ENCODE peak calls at places on chromosomes 7 and 10, in nine cellular contexts. J, P, A, X, T, N, L, G and Q are unnamed samples.

GRCh38 chr10:13882112-13882711 is 295.4 kb downstream of the PRPF18 start:
- DNase-seq in J (no peak), P (peak), A (no peak), X (peak), T (no peak), N (no peak), L (no peak), G (no peak), Q (peak)

GRCh38 chr10:108453166-108453565 is 1288.7 kb upstream of the SORCS1 start:
- DNase-seq in J (no peak), P (no peak), A (no peak), X (no peak), T (no peak), N (no peak), L (no peak), G (no peak), Q (no peak)

GRCh38 chr7:33494473-33494872 is 365.1 kb downstream of the BBS9 start:
- DNase-seq in J (no peak), P (no peak), A (no peak), X (no peak), T (no peak), N (no peak), L (no peak), G (no peak), Q (no peak)

GRCh38 chr10:22308390-22308789 is 7.8 kb upstream of the COMMD3 start:
- DNase-seq in J (no peak), P (no peak), A (no peak), X (no peak), T (no peak), N (no peak), L (no peak), G (no peak), Q (no peak)

GRCh38 chr7:15557186-15557585 is 4.6 kb downstream of the AGMO start:
- DNase-seq in J (no peak), P (no peak), A (no peak), X (no peak), T (no peak), N (no peak), L (no peak), G (no peak), Q (no peak)

GRCh38 chr7:124152859-124153692 is 120.2 kb upstream of the TMEM229A start:
- DNase-seq in J (no peak), P (peak), A (peak), X (no peak), T (no peak), N (no peak), L (no peak), G (peak), Q (no peak)

GRCh38 chr10:451021-451471 is 238.4 kb downstream of the DIP2C start:
- DNase-seq in J (no peak), P (no peak), A (no peak), X (no peak), T (no peak), N (peak), L (no peak), G (peak), Q (no peak)

GRCh38 chr10:33706746-33707145 is 372.3 kb upstream of the NRP1 start:
- DNase-seq in J (no peak), P (no peak), A (no peak), X (no peak), T (no peak), N (no peak), L (no peak), G (no peak), Q (no peak)

GRCh38 chr10:131855396-131855762 is 45.4 kb upstream of the PPP2R2D start:
- DNase-seq in J (no peak), P (no peak), A (no peak), X (no peak), T (no peak), N (peak), L (no peak), G (no peak), Q (no peak)

GRCh38 chr7:155660059-155660757 is 15.7 kb downstream of the RBM33 start:
- DNase-seq in J (no peak), P (no peak), A (no peak), X (no peak), T (no peak), N (no peak), L (no peak), G (no peak), Q (no peak)

GRCh38 chr7:154837622-154838021 is 165.3 kb downstream of the PAXIP1 start:
- DNase-seq in J (no peak), P (no peak), A (no peak), X (no peak), T (no peak), N (no peak), L (no peak), G (peak), Q (no peak)

GRCh38 chr7:6226194-6226799 is 46.1 kb downstream of the CYTH3 start:
- DNase-seq in J (no peak), P (no peak), A (no peak), X (no peak), T (no peak), N (no peak), L (no peak), G (no peak), Q (no peak)

GRCh38 chr7:6227294-6227846 is 45.1 kb downstream of the CYTH3 start:
- DNase-seq in J (no peak), P (no peak), A (no peak), X (peak), T (no peak), N (no peak), L (no peak), G (no peak), Q (no peak)

GRCh38 chr7:6218324-6218723 is 54.1 kb downstream of the CYTH3 start:
- DNase-seq in J (no peak), P (no peak), A (no peak), X (no peak), T (no peak), N (no peak), L (no peak), G (no peak), Q (no peak)

GRCh38 chr7:6221340-6222319 is 50.8 kb downstream of the CYTH3 start:
- DNase-seq in J (no peak), P (no peak), A (no peak), X (no peak), T (no peak), N (no peak), L (no peak), G (no peak), Q (no peak)
- H3K27ac ChIP-seq in J (peak), P (no peak), A (no peak), X (peak), T (no peak), N (no peak), L (no peak), G (no peak), Q (no peak)

GRCh38 chr7:125675628-125676027 is 746.0 kb upstream of the POT1 start:
- DNase-seq in J (no peak), P (no peak), A (no peak), X (no peak), T (no peak), N (no peak), L (no peak), G (no peak), Q (no peak)

GRCh38 chr7:125675169-125675568 is 745.5 kb upstream of the POT1 start:
- DNase-seq in J (no peak), P (no peak), A (no peak), X (no peak), T (no peak), N (no peak), L (no peak), G (no peak), Q (no peak)

GRCh38 chr7:125668321-125668993 is 738.8 kb upstream of the POT1 start:
- DNase-seq in J (no peak), P (no peak), A (no peak), X (no peak), T (no peak), N (no peak), L (no peak), G (no peak), Q (no peak)

DNA sequence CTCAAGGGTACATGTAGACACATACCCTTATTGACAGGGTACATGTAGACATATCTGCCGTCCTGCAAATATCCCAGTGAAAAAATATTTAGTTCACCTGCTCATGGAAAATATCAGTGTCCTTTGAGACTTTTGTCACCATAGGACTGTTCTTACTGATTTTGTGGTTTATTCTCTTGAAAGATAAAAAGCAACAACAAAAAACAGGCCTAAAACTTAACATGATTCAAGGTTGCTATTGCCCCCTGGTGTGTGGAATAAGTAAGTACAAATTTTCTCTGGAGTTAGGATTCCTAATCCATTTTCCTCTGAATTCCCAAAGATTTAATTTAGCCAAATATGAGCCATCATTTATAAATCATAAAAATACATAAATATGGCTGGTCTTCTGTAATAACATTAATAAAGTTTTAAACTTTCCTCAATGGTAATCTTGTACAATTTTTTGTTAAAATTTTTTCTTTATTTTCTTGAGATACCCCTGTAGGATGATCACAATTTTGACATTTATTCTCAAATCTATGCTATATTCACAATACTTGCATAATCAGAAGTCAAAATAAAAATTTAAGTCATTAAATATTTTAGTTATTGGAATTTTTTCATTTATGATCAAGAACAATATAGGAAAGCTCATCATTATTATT is 741.4 kb upstream of the POT1 start:
- DNase-seq in J (no peak), P (no peak), A (peak), X (no peak), T (no peak), N (no peak), L (no peak), G (peak), Q (no peak)
- TF ChIP-seq CTCF in J (peak), P (peak), A (peak), X (peak), T (no peak), N (no peak), L (peak), G (peak), Q (peak)

GRCh38 chr7:118185163-118185860 is 1.3 kb downstream of the LSM8 start:
- DNase-seq in J (no peak), P (no peak), A (no peak), X (no peak), T (no peak), N (no peak), L (no peak), G (peak), Q (no peak)

GRCh38 chr7:118183586-118184391 is at the start of gene LSM8:
- DNase-seq in J (peak), P (peak), A (peak), X (peak), T (peak), N (peak), L (peak), G (peak), Q (peak)

GRCh38 chr7:118183254-118183585 is 744 bp upstream of the LSM8 start:
- DNase-seq in J (no peak), P (no peak), A (no peak), X (no peak), T (no peak), N (no peak), L (no peak), G (peak), Q (no peak)

GRCh38 chr7:118184392-118184899 is 482 bp downstream of the LSM8 start:
- DNase-seq in J (no peak), P (no peak), A (no peak), X (no peak), T (no peak), N (no peak), L (no peak), G (peak), Q (no peak)

DNA sequence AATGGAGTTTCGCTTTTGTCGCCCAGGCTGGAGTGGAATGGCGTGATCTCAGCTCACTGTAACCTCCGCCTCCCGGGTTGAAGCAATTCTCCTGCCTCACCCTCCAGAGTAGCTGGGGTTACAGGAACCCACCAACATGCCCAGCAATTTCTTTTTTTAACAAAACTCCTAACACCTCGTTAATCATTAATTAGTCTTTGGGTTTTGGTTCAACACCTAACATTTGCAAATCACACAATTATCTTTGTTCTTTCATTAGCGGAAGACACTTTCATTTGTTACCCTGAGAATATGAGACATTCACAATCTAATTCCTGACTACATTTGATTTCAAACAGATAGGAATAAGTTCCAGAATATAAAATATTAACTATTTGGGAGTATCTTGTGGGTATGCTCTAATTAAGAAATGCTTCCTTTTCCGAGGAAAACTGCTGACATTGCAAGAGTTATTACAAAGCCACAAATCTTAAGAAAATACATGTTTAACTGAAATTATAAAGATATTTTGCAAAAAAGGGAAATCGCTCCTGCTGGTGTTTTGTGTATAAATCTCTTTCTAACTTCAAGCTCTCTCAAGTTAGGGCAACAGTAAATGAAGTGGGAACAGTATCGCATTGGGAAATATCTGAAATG is 1.2 kb upstream of the LSM8 start:
- DNase-seq in J (no peak), P (no peak), A (no peak), X (no peak), T (no peak), N (no peak), L (no peak), G (no peak), Q (no peak)
- H3K27ac ChIP-seq in J (peak), P (no peak), A (peak), X (peak), T (no peak), N (peak), L (no peak), G (peak), Q (no peak)

DNA sequence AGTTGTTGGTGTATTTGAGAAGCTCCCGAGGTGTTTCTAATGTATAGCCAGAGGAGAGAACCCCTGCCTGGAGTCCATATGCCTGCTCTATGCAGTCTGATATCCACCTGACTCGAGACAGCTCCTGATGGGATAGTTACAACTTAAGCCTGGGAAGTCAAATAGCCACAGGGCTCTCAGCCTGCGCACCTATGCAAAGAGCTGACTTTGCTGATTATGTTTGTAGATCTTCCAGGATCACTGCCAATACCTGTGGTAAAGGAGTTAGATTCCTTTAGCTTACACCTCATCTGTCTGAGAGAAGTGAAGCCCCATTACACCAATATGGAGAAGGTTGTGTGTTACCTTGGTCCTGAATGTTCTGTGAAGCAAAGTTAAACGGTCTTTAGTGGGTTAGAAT is 1063.3 kb downstream of the NRG3 start:
- DNase-seq in J (no peak), P (no peak), A (no peak), X (no peak), T (no peak), N (no peak), L (no peak), G (no peak), Q (no peak)
- TF ChIP-seq CTCF in J (no peak), P (no peak), A (no peak), X (no peak), T (no peak), N (no peak), L (no peak), G (no peak), Q (no peak)

GRCh38 chr10:3901370-3901769 is 116.4 kb upstream of the KLF6 start:
- DNase-seq in J (no peak), P (no peak), A (no peak), X (no peak), T (no peak), N (no peak), L (no peak), G (no peak), Q (no peak)
- H3K27ac ChIP-seq in J (no peak), P (no peak), A (no peak), X (no peak), T (no peak), N (no peak), L (no peak), G (no peak), Q (no peak)

GRCh38 chr10:87861566-87861952 is 1.8 kb downstream of the KLLN start:
- DNase-seq in J (peak), P (peak), A (peak), X (peak), T (peak), N (peak), L (peak), G (peak), Q (peak)
- TF ChIP-seq CTCF in J (peak), P (no peak), A (peak), X (no peak), T (no peak), N (no peak), L (no peak), G (no peak), Q (peak)

GRCh38 chr10:71772832-71773220 is 494 bp downstream of the VSIR start:
- DNase-seq in J (no peak), P (no peak), A (no peak), X (no peak), T (no peak), N (no peak), L (no peak), G (no peak), Q (no peak)
- H3K27ac ChIP-seq in J (peak), P (no peak), A (no peak), X (peak), T (peak), N (peak), L (peak), G (no peak), Q (peak)

GRCh38 chr7:31121641-31122040 is 69.5 kb downstream of the ADCYAP1R1 start:
- DNase-seq in J (no peak), P (no peak), A (no peak), X (no peak), T (peak), N (no peak), L (no peak), G (no peak), Q (no peak)
- TF ChIP-seq CTCF in J (no peak), P (no peak), A (no peak), X (no peak), T (no peak), N (no peak), L (no peak), G (no peak), Q (no peak)